ENCODE peak calls at places on chromosomes 13 and 19, in four cellular contexts. I is progenitor cell of endocrine pancreas, Y is AG04450, H is astrocyte of the spinal cord. C is an unnamed sample.

GRCh38 chr19:14091086-14091884 is 734 bp upstream of the SAMD1 start:
- DNase-seq in I (peak), Y (no peak), H (peak), C (no peak)

GRCh38 chr13:36242761-36243160 is 28.4 kb upstream of the SOHLH2 start:
- DNase-seq in I (no peak), Y (no peak), H (no peak), C (no peak)

GRCh38 chr19:29667390-29667783 is 2.1 kb downstream of the PLEKHF1 start:
- DNase-seq in I (no peak), Y (no peak), H (no peak), C (no peak)

GRCh38 chr13:102225892-102226291 is 176.0 kb downstream of the FGF14 start:
- DNase-seq in I (no peak), Y (no peak), H (no peak), C (no peak)

GRCh38 chr13:101634142-101634541 is 181.7 kb downstream of the ITGBL1 start:
- DNase-seq in I (no peak), Y (no peak), H (no peak), C (no peak)

GRCh38 chr19:36688058-36688457 is 646 bp downstream of the ZNF567 start:
- DNase-seq in I (no peak), Y (no peak), H (no peak), C (no peak)

GRCh38 chr19:18894254-18895037 is 1.5 kb downstream of the CERS1 start:
- DNase-seq in I (no peak), Y (no peak), H (peak), C (no peak)

GRCh38 chr19:42030605-42031004 is 36.6 kb upstream of the ATP1A3 start:
- DNase-seq in I (no peak), Y (no peak), H (no peak), C (no peak)

GRCh38 chr13:82713681-82714405 is 1168.4 kb downstream of the SLITRK1 start:
- DNase-seq in I (no peak), Y (no peak), H (peak), C (no peak)

GRCh38 chr19:28289294-28290063 is 923.5 kb downstream of the UQCRFS1 start:
- DNase-seq in I (no peak), Y (no peak), H (peak), C (no peak)

GRCh38 chr19:40639638-40639982 is 38.4 kb downstream of the LTBP4 start:
- DNase-seq in I (no peak), Y (no peak), H (no peak), C (no peak)

GRCh38 chr19:46388311-46389095 is 24.9 kb downstream of the CCDC8 start:
- DNase-seq in I (no peak), Y (no peak), H (no peak), C (no peak)

GRCh38 chr13:66558511-66558910 is 671.6 kb downstream of the PCDH9 start:
- DNase-seq in I (no peak), Y (no peak), H (peak), C (no peak)

GRCh38 chr19:46133101-46133627 is 8.7 kb upstream of the IGFL3 start:
- DNase-seq in I (peak), Y (peak), H (peak), C (no peak)

GRCh38 chr19:8323781-8324185 is 2.5 kb downstream of the RPS28 start:
- DNase-seq in I (no peak), Y (no peak), H (no peak), C (no peak)

GRCh38 chr13:78247362-78247761 is 328.7 kb upstream of the EDNRB start:
- DNase-seq in I (no peak), Y (no peak), H (no peak), C (no peak)
- TF ChIP-seq CTCF in I (no peak), Y (no peak), H (no peak), C (no peak)

GRCh38 chr13:51733656-51734334 is 70.2 kb downstream of the DHRS12 start:
- DNase-seq in I (no peak), Y (no peak), H (no peak), C (no peak)
- TF ChIP-seq CTCF in I (no peak), Y (no peak), H (no peak), C (no peak)

GRCh38 chr13:98941536-98941935 is 36.3 kb downstream of the DOCK9 start:
- DNase-seq in I (no peak), Y (no peak), H (no peak), C (no peak)
- TF ChIP-seq CTCF in I (no peak), Y (no peak), H (no peak), C (no peak)

GRCh38 chr19:480016-480855 is 16.1 kb upstream of the MADCAM1 start:
- DNase-seq in I (peak), Y (no peak), H (peak), C (no peak)
- TF ChIP-seq CTCF in I (peak), Y (peak), H (peak), C (peak)

GRCh38 chr19:53812335-53812734 is 11.8 kb downstream of the NLRP12 start:
- DNase-seq in I (no peak), Y (no peak), H (no peak), C (no peak)
- TF ChIP-seq CTCF in I (peak), Y (peak), H (peak), C (peak)

DNA sequence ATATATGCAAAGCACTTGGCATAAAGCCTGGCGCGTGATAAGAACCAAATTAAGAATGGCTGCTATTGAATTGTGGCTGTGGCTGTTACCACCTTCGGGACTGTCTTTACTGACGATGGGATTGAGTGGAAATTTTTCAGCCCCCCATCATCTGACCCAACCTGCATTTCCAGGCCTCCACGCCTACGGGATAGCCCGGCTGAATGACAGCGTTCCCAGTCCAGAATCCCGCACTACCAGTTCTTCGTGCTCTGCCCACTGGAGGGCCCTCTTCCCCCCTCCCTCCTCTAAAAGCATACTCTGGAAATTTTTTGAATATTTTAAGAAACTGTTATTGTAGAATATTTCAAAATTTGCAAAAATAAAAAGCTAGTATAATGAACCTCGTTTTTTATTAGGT is 11.0 kb downstream of the KRTDAP start:
- DNase-seq in I (no peak), Y (no peak), H (no peak), C (no peak)
- TF ChIP-seq CTCF in I (peak), Y (no peak), H (no peak), C (peak)

DNA sequence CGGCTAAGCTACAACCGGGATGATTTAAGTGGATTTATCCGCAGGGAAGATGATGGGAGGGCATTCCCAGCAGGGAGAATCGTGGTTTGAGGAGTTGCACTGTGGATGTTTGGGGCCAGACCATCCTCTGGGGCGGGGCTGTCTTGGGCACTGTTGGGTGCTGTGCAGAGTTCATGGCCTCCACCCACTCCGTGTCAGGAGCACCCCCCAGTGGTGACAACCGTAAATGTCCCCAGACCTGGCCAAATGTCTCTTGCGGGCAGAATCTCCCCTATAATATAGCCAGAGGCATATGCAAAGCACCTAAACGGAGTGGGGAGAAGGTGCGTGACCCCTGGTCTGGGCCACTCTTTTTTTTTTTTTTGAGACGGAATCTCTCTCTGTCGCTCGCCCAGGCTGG is 40.2 kb downstream of the SMIM24 start:
- DNase-seq in I (no peak), Y (no peak), H (no peak), C (no peak)
- TF ChIP-seq CTCF in I (peak), Y (peak), H (peak), C (peak)

GRCh38 chr19:51398096-51398704 is 7.8 kb upstream of the C19orf84 start:
- DNase-seq in I (no peak), Y (no peak), H (no peak), C (no peak)
- TF ChIP-seq CTCF in I (peak), Y (peak), H (peak), C (peak)

C was measured in type B pancreatic cell.